ENCODE peak calls at places on chromosome X, in six cellular contexts. Q is endothelial cell of umbilical vein, X is A549, Y is NB4, Z is GM12878, E is HepG2. L is an unnamed sample.

GRCh38 chrX:95764972-95765451 is 919.6 kb upstream of the DIAPH2 start:
- DNase-seq in X (no peak), Q (peak; percentile 49), Z (no peak), Y (peak; percentile 46), E (peak; percentile 4), L (peak; percentile 1)

GRCh38 chrX:18545771-18546170 is 120.4 kb downstream of the CDKL5 start:
- DNase-seq in Z (no peak), Y (no peak), E (peak; percentile 69), Q (no peak), X (no peak), L (no peak)

GRCh38 chrX:17567173-17567572 is 170.1 kb upstream of the SCML1 start:
- DNase-seq in Y (no peak), Z (no peak), E (no peak), X (no peak), Q (no peak), L (no peak)

GRCh38 chrX:151754641-151755215 is 20.2 kb downstream of the CNGA2 start:
- DNase-seq in Z (no peak), E (no peak), Q (no peak), Y (no peak), X (no peak), L (no peak)

GRCh38 chrX:119880552-119881437 is 9.2 kb downstream of the NDUFA1 start:
- DNase-seq in E (peak; percentile 45), Q (peak; percentile 44), Y (peak; percentile 72), Z (peak; percentile 35), X (peak; percentile 59), L (peak; percentile 38)

GRCh38 chrX:41148553-41148952 is 63.3 kb downstream of the USP9X start:
- DNase-seq in E (no peak), Z (no peak), Y (no peak), Q (peak; percentile 62), X (peak; percentile 24), L (no peak)

GRCh38 chrX:73944582-73944947 is 359.4 kb upstream of the ZCCHC13 start:
- DNase-seq in Y (no peak), Z (no peak), X (no peak), E (no peak), Q (peak; percentile 38), L (no peak)

GRCh38 chrX:98412058-98412457 is 1528.3 kb downstream of the RPA4 start:
- DNase-seq in Q (no peak), X (no peak), Z (no peak), Y (no peak), E (no peak), L (no peak)

GRCh38 chrX:20350598-20350997 is 83.9 kb upstream of the RPS6KA3 start:
- DNase-seq in E (no peak), X (no peak), Z (no peak), Q (no peak), Y (no peak), L (no peak)

GRCh38 chrX:55056820-55057690 is 17.8 kb upstream of the PAGE2B start:
- DNase-seq in Y (no peak), Q (peak; percentile 81), Z (no peak), X (no peak), E (no peak), L (peak; percentile 8)

GRCh38 chrX:122555925-122556324 is 628.2 kb upstream of the GRIA3 start:
- DNase-seq in Y (no peak), Q (no peak), Z (no peak), E (no peak), X (no peak), L (no peak)

GRCh38 chrX:97039363-97040029 is 155.8 kb downstream of the RPA4 start:
- DNase-seq in Y (no peak), E (no peak), Z (peak; percentile 61), X (no peak), Q (peak; percentile 87), L (no peak)

GRCh38 chrX:135481696-135482179 is 38.7 kb upstream of the INTS6L start:
- DNase-seq in Y (no peak), Z (no peak), Q (no peak), X (no peak), E (no peak), L (no peak)

GRCh38 chrX:10233696-10234095 is 76.9 kb downstream of the CLCN4 start:
- DNase-seq in Y (no peak), X (no peak), E (no peak), Z (no peak), Q (no peak), L (no peak)

GRCh38 chrX:15465896-15466651 is 27.1 kb downstream of the PIR start:
- DNase-seq in Z (no peak), E (no peak), X (no peak), Y (peak; percentile 11), Q (no peak), L (no peak)

GRCh38 chrX:33725556-33726232 is 406.4 kb downstream of the FAM47A start:
- DNase-seq in Q (peak; percentile 16), Z (no peak), X (no peak), Y (peak; percentile 15), E (no peak), L (no peak)

GRCh38 chrX:121333942-121334341 is 286.5 kb downstream of the GLUD2 start:
- DNase-seq in Z (no peak), Q (no peak), X (no peak), E (no peak), Y (peak; percentile 1), L (no peak)

GRCh38 chrX:129688097-129688496 is 33.3 kb upstream of the APLN start:
- DNase-seq in E (no peak), Z (no peak), Q (no peak), Y (no peak), X (no peak), L (no peak)

GRCh38 chrX:135572436-135572835 is 52.0 kb downstream of the INTS6L start:
- DNase-seq in Z (no peak), X (no peak), E (no peak), Y (no peak), Q (no peak), L (no peak)

GRCh38 chrX:119226431-119226830 is 9.7 kb upstream of the PGRMC1 start:
- DNase-seq in X (no peak), Y (peak; percentile 4), Q (peak; percentile 6), E (no peak), Z (no peak), L (no peak)

GRCh38 chrX:154136627-154137161 is 7.3 kb upstream of the OPN1LW start:
- DNase-seq in X (peak; percentile 62), E (peak; percentile 45), Q (peak; percentile 54), Y (peak; percentile 77), Z (no peak), L (peak; percentile 84)

DNA sequence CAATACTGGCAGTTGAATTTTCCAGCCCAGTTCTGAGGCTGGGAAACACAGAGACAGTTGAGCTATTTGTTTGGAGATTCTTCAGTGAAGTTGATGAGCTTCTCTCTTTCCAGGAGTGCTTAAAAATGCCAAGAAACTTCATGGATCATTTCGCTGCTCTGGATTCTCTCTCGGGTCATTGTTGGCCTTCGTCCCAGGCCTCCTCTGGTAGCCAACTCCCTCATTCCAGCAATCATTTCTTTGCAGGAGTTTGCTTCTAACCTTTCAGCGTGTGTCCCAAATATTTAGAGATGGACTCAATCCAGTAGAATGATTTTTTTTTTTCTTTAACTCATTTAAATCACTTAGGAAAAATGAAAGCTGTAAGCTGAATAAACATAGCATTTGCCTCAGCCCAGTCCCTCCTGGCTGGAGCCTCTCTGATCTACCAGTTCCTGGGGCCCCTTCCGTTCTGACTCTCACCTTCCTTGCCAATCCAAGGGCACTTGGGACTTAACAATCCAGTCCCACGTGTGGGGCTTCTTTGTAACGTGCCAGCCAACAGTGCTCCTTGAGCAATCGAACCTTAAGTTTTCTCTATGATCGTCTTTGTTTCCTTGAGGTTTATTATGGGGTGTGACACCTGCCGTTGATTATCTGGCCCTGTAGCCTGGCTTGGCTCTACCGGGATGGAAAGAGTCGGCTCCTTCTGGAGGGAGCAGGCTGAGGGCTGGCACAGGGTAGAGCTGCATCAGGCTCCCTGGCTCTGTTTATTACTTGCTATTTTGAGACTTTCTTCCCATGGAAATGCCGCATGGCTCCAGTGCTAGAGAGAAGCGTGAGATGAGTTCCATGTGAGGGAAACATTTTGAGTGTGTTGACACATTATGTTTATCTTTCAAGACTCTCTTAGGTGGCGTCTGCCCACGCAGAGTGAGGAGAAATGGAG is 80.4 kb upstream of the GPC4 start:
- DNase-seq in E (no peak), Y (no peak), X (no peak), Q (no peak), Z (no peak), L (no peak)
- TF ChIP-seq MYC in E (no peak), Y (no peak), X (no peak), Q (no peak), Z (no peak), L (no peak)

DNA sequence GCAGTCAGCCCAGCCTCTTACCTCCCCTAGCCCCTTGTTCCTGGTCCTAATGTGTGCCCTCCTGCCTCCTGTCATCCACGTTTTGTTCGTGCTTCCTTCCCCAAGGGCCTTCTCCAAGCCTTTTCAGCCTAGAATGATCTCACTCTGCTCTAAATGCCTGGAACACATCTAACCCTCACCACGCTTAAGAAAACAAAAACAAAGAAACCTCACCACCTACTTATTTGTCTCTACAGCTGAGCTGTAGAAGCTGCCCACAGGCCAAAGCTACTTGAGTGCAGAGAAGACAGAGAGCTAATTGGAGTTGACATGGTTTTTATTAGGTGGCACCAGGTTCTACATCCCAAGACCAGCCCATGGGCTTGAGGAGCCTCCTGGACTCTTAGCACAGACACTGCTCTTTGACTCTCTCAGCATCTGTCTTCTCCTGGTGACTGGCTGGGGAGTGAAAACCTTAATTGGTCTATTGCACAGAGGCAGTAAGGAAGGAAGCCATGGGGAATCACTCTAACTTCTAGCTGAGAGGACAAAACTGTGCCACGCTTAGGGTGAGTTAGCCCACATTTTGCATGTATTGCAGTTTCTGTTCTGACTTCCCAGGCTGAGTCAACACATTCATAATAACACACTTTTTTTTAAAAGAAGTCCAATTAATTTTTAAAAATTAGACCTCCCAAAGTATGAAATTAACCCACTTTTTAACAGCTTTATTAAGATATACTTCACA is 52.3 kb upstream of the PDK3 start:
- DNase-seq in X (no peak), E (no peak), Y (no peak), Q (no peak), Z (peak; percentile 8), L (no peak)
- TF ChIP-seq MYC in X (no peak), E (no peak), Y (no peak), Q (no peak), Z (no peak), L (no peak)

DNA sequence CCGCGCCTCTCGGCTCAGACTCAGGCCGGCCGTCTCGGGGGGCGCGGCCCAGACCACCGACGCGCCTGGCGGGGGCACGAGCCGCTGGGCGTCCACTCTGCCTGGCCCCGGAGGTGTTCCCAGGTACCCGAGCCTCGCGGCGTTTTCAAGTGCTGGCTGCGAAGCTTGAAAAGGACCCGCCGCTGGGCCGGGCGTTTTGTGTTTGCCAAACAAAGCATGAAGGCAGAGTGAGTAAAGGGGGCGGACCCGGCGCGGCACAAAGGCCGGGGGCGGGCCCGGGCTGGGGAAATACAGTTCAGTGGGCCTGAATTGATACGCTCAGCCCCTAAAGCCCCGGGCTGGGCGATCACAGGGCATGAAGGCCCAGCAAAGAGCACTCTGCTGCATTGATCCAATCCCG is 65.4 kb downstream of the SOX3 start:
- DNase-seq in Y (no peak), Z (no peak), X (no peak), E (peak; percentile 0), Q (no peak), L (no peak)
- TF ChIP-seq MYC in Y (no peak), Z (no peak), X (no peak), E (no peak), Q (no peak), L (no peak)

GRCh38 chrX:24838624-24839023 is 144.9 kb downstream of the POLA1 start:
- DNase-seq in E (no peak), Z (peak; percentile 1), Y (peak; percentile 39), Q (peak; percentile 42), X (no peak), L (peak; percentile 7)
- TF ChIP-seq MYC in E (no peak), Z (no peak), Y (no peak), Q (no peak), X (no peak), L (no peak)